ENCODE peak calls at places on chromosomes 6 and 20, in eight cellular contexts. N is AG04450, V is adrenal gland, J is GM23338, A is cardiac fibroblast, M is keratinocyte, S is body of pancreas, Y is spleen. F is an unnamed sample.

GRCh38 chr6:33826537-33826936 is 22.7 kb upstream of the MLN start:
- DNase-seq in S (no peak), N (no peak), J (no peak), V (no peak), M (no peak), Y (no peak), A (no peak), F (no peak)

GRCh38 chr6:80425089-80425823 is 318.8 kb downstream of the BCKDHB start:
- DNase-seq in Y (no peak), S (no peak), V (no peak), J (no peak), A (peak), N (peak), M (peak), F (peak)

GRCh38 chr6:89079611-89080213 is 839 bp upstream of the PNRC1 start:
- DNase-seq in Y (peak), A (peak), M (no peak), J (peak), V (peak), N (no peak), S (peak), F (peak)

GRCh38 chr6:135880066-135880972 is 28.8 kb downstream of the PDE7B start:
- DNase-seq in J (no peak), A (peak), S (no peak), N (no peak), V (no peak), M (no peak), Y (no peak), F (peak)

GRCh38 chr6:47752801-47753200 is 29.0 kb upstream of the OPN5 start:
- DNase-seq in S (no peak), V (no peak), Y (no peak), A (no peak), N (no peak), J (no peak), M (no peak), F (no peak)

GRCh38 chr6:1053587-1053986 is 258.3 kb upstream of the FOXQ1 start:
- DNase-seq in N (no peak), M (no peak), S (no peak), V (no peak), A (no peak), Y (no peak), J (no peak), F (no peak)

GRCh38 chr20:645318-646106 is 7.5 kb downstream of the SRXN1 start:
- DNase-seq in M (no peak), Y (peak), A (peak), S (peak), V (peak), J (peak), N (peak), F (peak)

GRCh38 chr6:70314240-70314639 is 11.4 kb upstream of the COL9A1 start:
- DNase-seq in M (no peak), V (peak), S (no peak), A (peak), J (no peak), N (no peak), Y (no peak), F (no peak)

GRCh38 chr6:32081168-32081624 is 27.9 kb downstream of the TNXB start:
- DNase-seq in M (no peak), J (no peak), Y (no peak), N (peak), V (peak), S (peak), A (peak), F (peak)

GRCh38 chr20:24663496-24663895 is 194.1 kb downstream of the SYNDIG1 start:
- DNase-seq in N (no peak), A (no peak), J (no peak), V (no peak), Y (peak), M (no peak), S (no peak), F (no peak)

GRCh38 chr20:63565021-63565698 is 8.9 kb downstream of the HELZ2 start:
- DNase-seq in S (no peak), N (no peak), J (no peak), V (no peak), M (no peak), A (no peak), Y (peak), F (no peak)

GRCh38 chr6:56230976-56231566 is 16.3 kb downstream of the COL21A1 start:
- DNase-seq in N (no peak), A (no peak), V (no peak), J (no peak), S (no peak), Y (no peak), M (no peak), F (no peak)

GRCh38 chr6:64807785-64808184 is 899.2 kb downstream of the EYS start:
- DNase-seq in V (no peak), S (no peak), A (no peak), M (no peak), N (no peak), J (no peak), Y (no peak), F (no peak)

GRCh38 chr6:90168693-90169131 is 127.9 kb downstream of the BACH2 start:
- DNase-seq in S (no peak), M (no peak), V (no peak), A (peak), J (no peak), Y (no peak), N (peak), F (peak)

GRCh38 chr6:35973670-35974222 is 50.7 kb downstream of the SLC26A8 start:
- DNase-seq in V (peak), A (peak), S (no peak), M (no peak), J (no peak), N (no peak), Y (no peak), F (no peak)

GRCh38 chr6:15246217-15247211 is 645 bp downstream of the JARID2 start:
- DNase-seq in Y (peak), J (no peak), N (no peak), M (no peak), A (peak), S (no peak), V (no peak), F (no peak)

GRCh38 chr20:6120491-6120988 is 2.3 kb downstream of the FERMT1 start:
- DNase-seq in V (no peak), N (no peak), M (no peak), A (no peak), S (no peak), Y (no peak), J (peak), F (no peak)

GRCh38 chr6:165769884-165770283 is 106.8 kb upstream of the PDE10A start:
- DNase-seq in M (no peak), Y (no peak), N (no peak), S (no peak), J (no peak), A (no peak), V (no peak), F (no peak)

GRCh38 chr20:48754269-48754668 is 73.5 kb downstream of the PREX1 start:
- DNase-seq in J (no peak), M (no peak), A (no peak), S (no peak), V (no peak), N (no peak), Y (no peak), F (no peak)

GRCh38 chr6:5541751-5542432 is 280.6 kb downstream of the FARS2 start:
- DNase-seq in N (no peak), V (peak), J (peak), S (no peak), A (peak), Y (no peak), M (peak), F (no peak)

GRCh38 chr20:62042025-62042820 is 23.5 kb downstream of the TAF4 start:
- DNase-seq in A (no peak), M (no peak), J (no peak), Y (peak), V (no peak), N (no peak), S (no peak), F (no peak)

GRCh38 chr6:149140910-149141290 is 176.6 kb upstream of the TAB2 start:
- DNase-seq in N (no peak), M (no peak), A (no peak), S (no peak), V (no peak), J (no peak), Y (no peak), F (no peak)

GRCh38 chr6:32152414-32153251 is 894 bp upstream of the PRRT1 start:
- DNase-seq in S (no peak), Y (no peak), A (peak), J (peak), V (peak), N (no peak), M (no peak), F (peak)

GRCh38 chr6:170186006-170186908 is 104.6 kb downstream of the DLL1 start:
- DNase-seq in V (no peak), A (no peak), M (no peak), J (no peak), S (no peak), N (no peak), Y (peak), F (no peak)

GRCh38 chr6:64325093-64325492 is 689.5 kb downstream of the PHF3 start:
- DNase-seq in V (no peak), Y (no peak), S (no peak), N (no peak), M (no peak), J (no peak), A (no peak), F (no peak)

GRCh38 chr6:3518356-3518841 is 61.5 kb upstream of the SLC22A23 start:
- DNase-seq in V (peak), M (peak), N (peak), S (no peak), Y (no peak), J (no peak), A (peak), F (peak)

GRCh38 chr6:100366419-100366818 is 98.3 kb downstream of the SIM1 start:
- DNase-seq in Y (no peak), N (no peak), V (no peak), M (peak), A (peak), J (no peak), S (no peak), F (peak)

GRCh38 chr20:8940311-8940710 is 128.6 kb upstream of the PLCB4 start:
- DNase-seq in S (peak), A (peak), Y (no peak), N (no peak), M (no peak), V (no peak), J (no peak), F (peak)

GRCh38 chr6:119978274-119978889 is 628.8 kb upstream of the MAN1A1 start:
- DNase-seq in V (peak), J (peak), A (peak), M (no peak), S (peak), Y (no peak), N (no peak), F (peak)

GRCh38 chr6:57261896-57262295 is 39.8 kb upstream of the RAB23 start:
- DNase-seq in J (no peak), N (no peak), V (no peak), S (no peak), M (no peak), A (peak), Y (no peak), F (peak)

GRCh38 chr20:11032611-11033010 is 358.8 kb upstream of the JAG1 start:
- DNase-seq in V (no peak), A (no peak), S (no peak), Y (no peak), N (no peak), M (no peak), J (peak), F (no peak)

GRCh38 chr6:118693562-118693961 is 42.2 kb upstream of the CEP85L start:
- DNase-seq in J (no peak), A (no peak), M (no peak), V (no peak), S (no peak), N (no peak), Y (no peak), F (no peak)

GRCh38 chr20:37379967-37380828 is 34.3 kb downstream of the SRC start:
- DNase-seq in S (no peak), A (no peak), N (no peak), V (peak), Y (peak), M (no peak), J (no peak), F (peak)

GRCh38 chr20:309841-310644 is 12.7 kb downstream of the ZCCHC3 start:
- DNase-seq in S (peak), N (peak), Y (peak), A (peak), V (peak), J (peak), M (no peak), F (peak)

GRCh38 chr20:1330075-1330830 is 1.3 kb upstream of the SDCBP2 start:
- DNase-seq in J (no peak), S (peak), M (no peak), Y (peak), N (no peak), A (peak), V (peak), F (peak)

GRCh38 chr20:33668087-33668790 is 1.5 kb downstream of the ACTL10 start:
- DNase-seq in M (no peak), V (no peak), J (peak), A (no peak), S (no peak), Y (peak), N (no peak), F (no peak)

GRCh38 chr6:82385102-82385501 is 21.5 kb downstream of the TPBG start:
- DNase-seq in N (no peak), Y (no peak), V (no peak), M (no peak), A (no peak), S (no peak), J (peak), F (no peak)

GRCh38 chr6:44063561-44064059 is 63.6 kb downstream of the MRPL14 start:
- DNase-seq in J (no peak), N (no peak), Y (no peak), V (no peak), A (no peak), M (no peak), S (no peak), F (no peak)

GRCh38 chr6:131112252-131112651 is 23.0 kb upstream of the AKAP7 start:
- DNase-seq in J (no peak), A (no peak), N (no peak), Y (no peak), M (no peak), S (no peak), V (no peak), F (no peak)
- H3K4me3 ChIP-seq in J (no peak), A (no peak), N (no peak), Y (no peak), M (no peak), S (no peak), V (no peak), F (no peak)

DNA sequence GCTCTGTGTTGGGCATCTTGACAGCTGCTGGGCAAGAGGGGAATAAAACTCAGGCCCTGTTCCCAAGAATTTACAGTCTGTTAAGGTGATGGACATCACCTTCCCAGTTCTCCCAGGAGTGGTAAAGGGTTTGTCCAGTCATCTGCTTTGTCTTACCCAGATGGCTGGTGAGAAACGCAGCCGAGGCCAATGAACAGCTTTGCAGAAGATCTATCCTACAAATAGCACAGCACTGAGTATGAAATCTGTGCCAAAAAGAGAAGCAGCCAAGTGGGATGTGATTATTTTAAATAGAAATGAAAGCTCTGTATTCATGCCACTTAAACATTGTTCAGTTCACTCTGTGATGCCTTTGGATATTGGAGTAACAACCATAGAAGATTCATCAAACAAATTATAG is 132.7 kb upstream of the SLC22A16 start:
- DNase-seq in A (peak), V (no peak), J (no peak), M (no peak), S (no peak), Y (no peak), N (no peak), F (no peak)
- TF ChIP-seq CTCF in A (no peak), V (no peak), J (no peak), M (no peak), S (no peak), Y (no peak), N (no peak), F (no peak)

DNA sequence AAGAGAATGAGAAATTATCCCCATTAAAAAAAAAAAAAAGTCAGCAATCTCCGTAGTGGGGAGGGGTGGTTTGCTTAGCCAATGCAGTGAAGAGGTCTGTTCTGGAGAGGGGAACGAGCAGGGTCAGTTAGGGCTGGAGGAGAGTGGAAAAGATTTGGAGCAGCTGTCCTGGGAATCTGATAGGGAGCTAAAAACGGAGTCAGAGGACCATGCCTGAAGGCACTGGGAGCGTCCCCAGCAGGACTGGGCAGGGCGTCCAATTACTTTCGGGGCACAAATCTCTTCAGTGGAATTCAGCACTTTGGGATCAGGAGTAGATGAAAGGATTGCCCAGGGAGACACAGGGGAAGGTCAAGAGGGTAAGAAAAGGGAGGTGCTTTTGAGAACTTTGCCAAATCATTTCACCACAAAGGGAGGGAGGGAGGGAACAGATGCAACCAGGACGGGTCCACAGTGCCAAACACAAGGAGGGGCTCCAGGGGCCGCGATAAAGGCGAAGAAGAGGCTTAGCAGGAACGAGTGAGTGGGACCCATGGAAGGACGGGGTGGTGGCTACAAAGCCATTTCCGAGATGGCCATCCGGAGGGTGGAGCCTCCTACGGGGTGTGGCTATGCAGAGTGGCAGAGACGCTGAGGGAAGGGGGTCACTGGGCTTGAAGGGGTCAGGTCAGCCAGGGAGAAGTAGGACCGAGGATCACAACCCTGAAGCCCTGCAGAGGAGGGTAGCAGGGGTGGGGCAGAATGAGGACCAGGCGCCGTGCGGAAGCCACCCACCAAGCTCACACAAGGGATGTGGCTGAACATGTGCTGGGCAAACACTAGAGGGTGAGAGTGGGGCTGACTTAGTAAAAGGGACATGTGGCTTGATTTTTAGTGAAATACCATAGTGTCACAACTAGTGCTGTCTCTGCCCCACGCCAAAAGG is 180.1 kb upstream of the RREB1 start:
- DNase-seq in V (no peak), A (peak), S (no peak), J (peak), Y (peak), N (no peak), M (no peak), F (no peak)
- H3K4me3 ChIP-seq in V (no peak), A (no peak), S (no peak), J (no peak), Y (peak), N (no peak), M (no peak), F (peak)

DNA sequence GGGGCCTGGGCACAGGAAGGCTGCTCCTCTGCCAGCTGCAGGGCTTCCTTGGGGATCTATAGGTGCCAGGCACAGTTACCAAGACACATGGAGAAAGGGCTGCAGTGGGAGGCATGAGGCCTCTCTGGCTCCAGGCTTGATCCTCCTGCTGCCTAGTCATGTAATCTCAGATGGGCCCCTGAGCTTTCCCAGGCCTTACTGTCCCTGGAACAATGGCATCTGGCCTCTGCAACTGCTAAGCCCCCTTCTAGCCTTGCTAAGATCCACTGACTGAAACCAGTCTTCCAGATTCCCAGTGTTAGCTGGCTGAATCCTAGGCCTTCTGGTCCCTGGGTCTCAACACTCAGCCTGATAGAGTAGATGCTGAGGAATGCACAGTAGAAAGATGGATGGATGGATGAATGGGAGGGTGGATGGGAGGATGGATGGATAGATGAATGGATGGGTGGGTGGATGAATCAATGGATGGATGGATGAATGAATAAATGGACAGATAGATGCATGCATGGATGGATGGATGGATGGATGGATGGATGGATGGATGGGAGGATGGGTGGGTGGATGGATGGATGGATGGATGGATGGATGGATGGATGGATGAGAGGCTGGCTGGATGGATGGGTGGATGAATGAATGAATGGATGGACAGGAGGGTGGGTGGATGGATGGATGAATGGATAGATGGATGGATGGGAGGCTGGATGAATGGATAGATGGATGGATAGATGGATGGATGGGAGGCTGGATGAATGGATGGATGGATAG is 27.9 kb upstream of the NOL4L start:
- DNase-seq in V (no peak), Y (no peak), J (no peak), N (no peak), M (no peak), A (no peak), S (no peak), F (no peak)
- TF ChIP-seq CTCF in V (no peak), Y (no peak), J (no peak), N (no peak), M (no peak), A (no peak), S (no peak), F (no peak)

DNA sequence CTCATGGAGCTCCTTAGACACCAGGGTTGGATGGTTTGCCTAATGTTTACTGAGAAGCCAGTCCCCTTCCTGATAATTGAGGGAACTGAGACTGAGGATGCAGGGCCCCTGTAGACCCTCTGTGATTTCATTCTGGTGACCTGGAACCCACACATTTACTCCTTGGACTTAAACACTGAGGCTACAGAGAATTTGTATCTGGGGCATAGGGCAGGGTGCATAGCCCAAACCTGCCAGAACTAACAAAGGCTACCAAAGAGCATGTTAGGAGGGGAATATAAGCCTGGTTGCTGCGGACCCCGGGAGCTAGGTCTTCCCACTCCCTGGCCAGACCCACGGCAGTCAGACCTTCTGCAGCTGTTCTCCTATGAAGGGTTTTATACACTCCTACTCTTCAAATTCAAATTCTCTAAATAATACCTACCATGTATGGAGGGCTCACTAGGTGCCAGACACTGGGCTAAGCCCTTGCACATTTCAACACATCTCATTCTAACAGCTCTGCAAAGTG is 19.7 kb downstream of the DAAM2 start:
- DNase-seq in V (no peak), N (no peak), M (no peak), S (no peak), A (no peak), J (no peak), Y (no peak), F (no peak)
- H3K4me3 ChIP-seq in V (no peak), N (no peak), M (no peak), S (no peak), A (no peak), J (no peak), Y (no peak), F (no peak)